ENCODE peak calls at places on chromosomes 12 and 14, in ten cellular contexts. W is OCI-LY7; B is CD8-positive, alpha-beta T cell; L is CD4-positive, CD25-positive, alpha-beta regulatory T cell; K is heart right ventricle; Z is thoracic aorta; V is uterus; T is brain microvascular endothelial cell; X is SK-N-SH; O is breast epithelium. P is an unnamed sample.

GRCh38 chr12:59452259-59452658 is 143.6 kb upstream of the SLC16A7 start:
- DNase-seq in K (no peak), L (no peak), O (no peak), W (no peak), Z (no peak), X (no peak), B (no peak), T (peak; percentile 60), V (no peak), P (no peak)

GRCh38 chr14:75521415-75522199 is 662 bp upstream of the BATF start:
- DNase-seq in T (no peak), Z (no peak), V (no peak), L (no peak), O (no peak), K (no peak), X (no peak), W (no peak), B (no peak), P (no peak)

GRCh38 chr12:83954939-83955601 is 957.5 kb downstream of the SLC6A15 start:
- DNase-seq in W (no peak), V (no peak), Z (no peak), X (no peak), T (no peak), B (no peak), L (no peak), K (no peak), O (no peak), P (peak; percentile 10)

GRCh38 chr14:93079865-93080403 is 35.8 kb downstream of the ITPK1 start:
- DNase-seq in L (no peak), B (no peak), O (no peak), K (no peak), V (no peak), X (no peak), T (no peak), Z (no peak), W (no peak), P (no peak)

GRCh38 chr12:46530373-46531056 is 157.9 kb upstream of the SLC38A2 start:
- DNase-seq in T (no peak), V (no peak), X (no peak), B (no peak), L (no peak), O (no peak), K (no peak), W (no peak), Z (no peak), P (no peak)

GRCh38 chr12:105783983-105784947 is 354.5 kb downstream of the NUAK1 start:
- DNase-seq in X (no peak), O (no peak), K (no peak), W (peak; percentile 67), T (no peak), Z (no peak), B (no peak), L (no peak), V (no peak), P (no peak)

GRCh38 chr12:132624186-132624855 is 5.7 kb downstream of the P2RX2 start:
- DNase-seq in K (no peak), X (no peak), W (no peak), O (no peak), Z (no peak), V (no peak), L (no peak), T (no peak), B (no peak), P (no peak)

GRCh38 chr14:99158150-99158549 is 113.8 kb downstream of the BCL11B start:
- DNase-seq in X (no peak), V (no peak), T (no peak), O (peak; percentile 10), B (no peak), W (no peak), Z (no peak), K (no peak), L (no peak), P (no peak)

GRCh38 chr12:126424696-126425095 is 1359.5 kb downstream of the AACS start:
- DNase-seq in B (no peak), X (no peak), W (no peak), V (no peak), T (no peak), K (no peak), Z (no peak), L (no peak), O (no peak), P (no peak)

GRCh38 chr12:124496584-124496983 is 70.8 kb downstream of the NCOR2 start:
- DNase-seq in W (peak; percentile 53), V (no peak), X (peak; percentile 66), Z (no peak), B (no peak), O (no peak), T (no peak), L (no peak), K (no peak), P (no peak)

GRCh38 chr12:28708918-28709371 is 440.1 kb upstream of the FAR2 start:
- DNase-seq in Z (no peak), O (no peak), T (peak; percentile 59), V (no peak), K (no peak), X (no peak), W (no peak), B (no peak), L (no peak), P (no peak)

GRCh38 chr12:110371408-110372055 is 32.0 kb downstream of the ANAPC7 start:
- DNase-seq in O (no peak), K (no peak), L (no peak), B (no peak), V (peak; percentile 44), W (peak; percentile 89), Z (no peak), T (peak; percentile 17), X (no peak), P (peak; percentile 32)
- H3K27ac ChIP-seq in O (peak overlapping the region; percentile 72), K (no peak overlapping the region), L (no peak overlapping the region), B (no peak overlapping the region), V (no peak overlapping the region), W (peak overlapping the region; percentile 73), Z (peak overlapping the region; percentile 85), T (no peak overlapping the region), X (no peak overlapping the region), P (no peak overlapping the region)

DNA sequence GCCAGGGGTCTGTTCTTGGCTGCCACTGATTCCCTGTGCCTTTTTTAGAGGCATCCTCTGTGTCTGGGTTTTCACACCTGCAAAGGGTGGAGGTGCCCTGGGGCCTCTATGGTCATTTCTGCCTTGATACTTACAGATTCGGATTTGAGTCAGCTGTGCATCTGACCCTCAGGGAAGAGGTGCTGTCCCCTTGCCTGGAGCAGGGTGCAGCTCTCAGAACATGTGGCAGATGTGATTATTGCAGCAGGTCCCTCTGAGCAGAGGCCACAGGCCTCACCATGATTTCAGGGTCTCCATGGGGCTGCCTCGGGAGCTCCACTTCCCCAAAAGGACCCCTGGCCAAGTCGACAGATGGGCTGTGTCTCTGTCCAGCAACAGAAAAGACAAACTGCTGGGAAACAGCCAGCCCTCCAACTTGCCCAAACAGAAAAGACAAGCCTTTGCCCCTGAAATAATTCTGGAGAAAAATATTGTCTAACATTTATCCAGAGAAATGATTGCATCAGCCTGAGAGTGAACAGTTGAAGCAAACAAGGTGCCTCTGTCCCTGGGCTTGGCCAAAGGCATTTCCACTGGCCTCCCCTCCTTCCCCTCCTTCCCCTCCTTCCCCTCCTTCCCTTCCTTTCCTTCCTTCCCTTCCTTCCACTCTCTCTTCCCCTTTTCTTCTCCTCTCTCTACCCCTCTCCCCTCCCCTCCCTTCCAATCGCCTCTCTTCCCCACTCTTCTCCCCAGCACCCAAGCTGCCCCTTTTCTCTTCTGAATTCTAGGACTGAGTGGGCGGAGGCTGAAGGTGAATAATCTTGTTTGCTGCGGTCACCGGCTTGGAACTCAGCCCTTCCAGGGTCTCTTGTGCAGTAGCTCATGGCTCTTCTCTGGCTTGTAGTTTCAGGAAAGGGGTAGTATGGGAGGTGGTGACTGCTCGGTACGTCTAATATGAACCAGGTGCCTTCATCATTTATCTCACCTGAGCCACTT is 676 bp downstream of the SERPINA3 start:
- DNase-seq in W (no peak), K (no peak), X (no peak), L (no peak), V (peak; percentile 50), O (no peak), T (no peak), Z (no peak), B (no peak), P (peak; percentile 75)
- H3K4me3 ChIP-seq in W (no peak overlapping the region), K (peak overlapping the region; percentile 26), X (no peak overlapping the region), L (no peak overlapping the region), V (no peak overlapping the region), O (peak overlapping the region; percentile 64), T (no peak overlapping the region), Z (no peak overlapping the region), B (no peak overlapping the region), P (no peak overlapping the region)

GRCh38 chr14:89922549-89922907 is 32.0 kb downstream of the EFCAB11 start:
- DNase-seq in K (no peak), L (no peak), V (no peak), Z (no peak), B (no peak), X (no peak), T (no peak), O (no peak), W (no peak), P (no peak)
- H3K27ac ChIP-seq in K (no peak overlapping the region), L (no peak overlapping the region), V (no peak overlapping the region), Z (peak overlapping the region; percentile 1), B (no peak overlapping the region), X (no peak overlapping the region), T (peak overlapping the region; percentile 92), O (no peak overlapping the region), W (no peak overlapping the region), P (no peak overlapping the region)

GRCh38 chr12:49133590-49133989 is 2.4 kb upstream of the TUBA1B start:
- DNase-seq in V (no peak), T (no peak), L (no peak), W (no peak), O (no peak), B (no peak), Z (no peak), X (no peak), K (no peak), P (no peak)
- H3K4me3 ChIP-seq in V (no peak overlapping the region), T (no peak overlapping the region), L (no peak overlapping the region), W (peak overlapping the region; percentile 90), O (no peak overlapping the region), B (no peak overlapping the region), Z (peak overlapping the region; percentile 94), X (peak overlapping the region; percentile 77), K (no peak overlapping the region), P (no peak overlapping the region)

GRCh38 chr12:94190623-94191022 is 42.2 kb downstream of the PLXNC1 start:
- DNase-seq in Z (no peak), L (no peak), T (no peak), B (no peak), X (no peak), V (no peak), O (no peak), K (no peak), W (no peak), P (no peak)
- H3K27ac ChIP-seq in Z (no peak overlapping the region), L (no peak overlapping the region), T (no peak overlapping the region), B (no peak overlapping the region), X (no peak overlapping the region), V (no peak overlapping the region), O (no peak overlapping the region), K (no peak overlapping the region), W (no peak overlapping the region), P (no peak overlapping the region)

GRCh38 chr14:91269076-91269991 is 24.8 kb upstream of the GPR68 start:
- DNase-seq in X (no peak), L (no peak), K (no peak), W (no peak), T (no peak), V (no peak), B (no peak), Z (no peak), O (no peak), P (no peak)
- H3K4me3 ChIP-seq in X (no peak overlapping the region), L (no peak overlapping the region), K (peak overlapping the region; percentile 7), W (no peak overlapping the region), T (no peak overlapping the region), V (no peak overlapping the region), B (no peak overlapping the region), Z (no peak overlapping the region), O (peak overlapping the region; percentile 54), P (no peak overlapping the region)

GRCh38 chr12:56028511-56029165 is 7.8 kb downstream of the IKZF4 start:
- DNase-seq in L (no peak), B (no peak), V (no peak), T (no peak), W (no peak), X (no peak), Z (no peak), K (no peak), O (no peak), P (no peak)
- H3K27ac ChIP-seq in L (peak overlapping the region; percentile 53), B (no peak overlapping the region), V (no peak overlapping the region), T (no peak overlapping the region), W (no peak overlapping the region), X (no peak overlapping the region), Z (no peak overlapping the region), K (no peak overlapping the region), O (peak overlapping the region; percentile 64), P (peak overlapping the region; percentile 18)